ENCODE peak calls at places on chromosomes 5 and 9, in seven cellular contexts. M is activated CD4-positive, alpha-beta memory T cell treated with anti-CD3 and anti-CD28 coated beads, Interleukin-2, amount 10 ng/mL, durations not matched to agents 7 days and 5 days; Q is HL-60; P is IMR-90; E is T-helper 9 cell; H is GM12891; L is CD8-positive, alpha-beta T cell. D is an unnamed sample.

GRCh38 chr5:150058480-150059126 is 27.8 kb downstream of the CSF1R start:
- DNase-seq in E (no peak), Q (peak; percentile 84), H (no peak), M (no peak), P (peak; percentile 82), L (no peak), D (no peak)

GRCh38 chr5:136212252-136212721 is 19.3 kb upstream of the SMIM32 start:
- DNase-seq in L (peak; percentile 11), H (peak; percentile 70), M (peak; percentile 50), P (peak; percentile 48), E (peak; percentile 38), Q (peak; percentile 2), D (peak; percentile 15)

GRCh38 chr5:138515571-138516275 is 27.3 kb downstream of the ETF1 start:
- DNase-seq in P (no peak), E (no peak), L (no peak), H (no peak), Q (no peak), M (no peak), D (no peak)

GRCh38 chr5:142087920-142088679 is 20.5 kb upstream of the NDFIP1 start:
- DNase-seq in P (no peak), M (peak; percentile 38), Q (no peak), E (peak; percentile 23), L (no peak), H (no peak), D (no peak)

GRCh38 chr9:82140471-82140870 is 151.9 kb downstream of the SPATA31D1 start:
- DNase-seq in H (no peak), M (no peak), L (no peak), P (no peak), E (no peak), Q (no peak), D (no peak)

GRCh38 chr5:1744393-1745189 is 55.0 kb downstream of the MRPL36 start:
- DNase-seq in H (no peak), L (no peak), Q (no peak), E (no peak), M (no peak), P (no peak), D (no peak)

GRCh38 chr5:134813407-134813806 is 32.4 kb upstream of the C5orf24 start:
- DNase-seq in M (no peak), Q (no peak), L (no peak), E (no peak), H (no peak), P (no peak), D (no peak)

GRCh38 chr9:89145086-89145485 is 33.5 kb downstream of the SHC3 start:
- DNase-seq in P (peak; percentile 26), H (no peak), E (no peak), L (no peak), M (no peak), Q (no peak), D (no peak)

GRCh38 chr5:95848701-95849100 is 26.2 kb upstream of the GLRX start:
- DNase-seq in Q (no peak), P (peak; percentile 73), E (no peak), H (no peak), M (no peak), L (no peak), D (no peak)

GRCh38 chr5:155471027-155471426 is 457.5 kb downstream of the KIF4B start:
- DNase-seq in P (no peak), Q (no peak), E (no peak), M (no peak), L (no peak), H (no peak), D (no peak)

GRCh38 chr5:168472329-168472728 is 13.9 kb upstream of the RARS1 start:
- DNase-seq in E (no peak), H (no peak), M (no peak), L (no peak), P (peak; percentile 96), Q (no peak), D (no peak)

GRCh38 chr5:163475416-163475815 is 15.0 kb downstream of the HMMR start:
- DNase-seq in Q (no peak), E (no peak), L (no peak), M (no peak), H (no peak), P (no peak), D (no peak)

GRCh38 chr9:1927546-1927945 is 87.6 kb upstream of the SMARCA2 start:
- DNase-seq in L (no peak), Q (no peak), H (no peak), M (no peak), P (no peak), E (no peak), D (no peak)

GRCh38 chr5:36396640-36397039 is 94.9 kb upstream of the RANBP3L start:
- DNase-seq in M (no peak), P (peak; percentile 26), E (no peak), H (no peak), Q (no peak), L (no peak), D (no peak)

GRCh38 chr9:32928145-32928763 is 73.2 kb downstream of the APTX start:
- DNase-seq in H (no peak), E (no peak), P (peak; percentile 9), M (no peak), L (no peak), Q (peak; percentile 71), D (no peak)

GRCh38 chr5:150674376-150674821 is 13.3 kb downstream of the MYOZ3 start:
- DNase-seq in L (no peak), E (no peak), H (no peak), Q (no peak), P (no peak), M (no peak), D (no peak)

GRCh38 chr9:109813829-109814228 is 33.8 kb downstream of the PALM2AKAP2 start:
- DNase-seq in L (no peak), M (no peak), E (no peak), H (no peak), P (no peak), Q (no peak), D (no peak)

GRCh38 chr5:40983781-40984180 is 74.5 kb downstream of the C7 start:
- DNase-seq in P (peak; percentile 19), E (no peak), L (no peak), Q (no peak), M (no peak), H (no peak), D (no peak)

GRCh38 chr5:122702524-122702875 is 72.4 kb upstream of the SNX2 start:
- DNase-seq in E (no peak), M (no peak), L (no peak), P (no peak), H (no peak), Q (no peak), D (no peak)

GRCh38 chr5:95777441-95777840 is 45.1 kb downstream of the GLRX start:
- DNase-seq in H (no peak), L (no peak), P (peak; percentile 27), Q (no peak), E (no peak), M (no peak), D (no peak)

GRCh38 chr9:72203205-72203803 is 54.1 kb downstream of the GDA start:
- DNase-seq in H (peak; percentile 13), M (no peak), Q (peak; percentile 30), P (peak; percentile 22), E (no peak), L (no peak), D (no peak)

GRCh38 chr5:39947657-39948056 is 522.9 kb upstream of the DAB2 start:
- DNase-seq in L (no peak), P (peak; percentile 2), Q (peak; percentile 37), H (no peak), M (no peak), E (no peak), D (no peak)

GRCh38 chr9:9752722-9753121 is 860.1 kb downstream of the PTPRD start:
- DNase-seq in Q (no peak), M (no peak), L (no peak), P (no peak), H (no peak), E (no peak), D (no peak)

GRCh38 chr5:129460121-129460950 is at the start of gene ADAMTS19:
- DNase-seq in P (peak; percentile 21), L (no peak), Q (no peak), M (no peak), E (no peak), H (peak; percentile 25), D (no peak)

GRCh38 chr9:1032181-1032580 is 18.0 kb upstream of the DMRT2 start:
- DNase-seq in P (no peak), L (no peak), E (no peak), Q (no peak), M (no peak), H (no peak), D (no peak)

GRCh38 chr9:16608906-16609305 is 261.6 kb downstream of the BNC2 start:
- DNase-seq in M (no peak), E (no peak), L (no peak), H (no peak), P (no peak), Q (no peak), D (no peak)

GRCh38 chr5:55421074-55421529 is 113.3 kb downstream of the MTREX start:
- DNase-seq in E (no peak), M (peak; percentile 21), H (no peak), P (peak; percentile 63), L (no peak), Q (no peak), D (no peak)

GRCh38 chr5:157383151-157383810 is 76.7 kb upstream of the NIPAL4 start:
- DNase-seq in P (peak; percentile 31), M (no peak), L (no peak), E (no peak), Q (no peak), H (no peak), D (no peak)

GRCh38 chr5:60510049-60510448 is 189.9 kb downstream of the DEPDC1B start:
- DNase-seq in Q (no peak), P (no peak), H (no peak), L (no peak), E (no peak), M (no peak), D (no peak)

GRCh38 chr5:180238631-180239030 is 29.6 kb upstream of the RASGEF1C start:
- DNase-seq in H (no peak), P (no peak), L (no peak), E (no peak), Q (no peak), M (no peak), D (no peak)

GRCh38 chr9:18393340-18394130 is 80.4 kb upstream of the ADAMTSL1 start:
- DNase-seq in E (no peak), P (peak; percentile 96), M (no peak), Q (no peak), H (no peak), L (no peak), D (no peak)